ENCODE peak calls at places on chromosomes 6 and 20, in five cellular contexts. T is fibroblast of mammary gland, J is fibroblast of pulmonary artery, U is AG04449, R is body of pancreas. C is an unnamed sample.

GRCh38 chr20:32918296-32918695 is 59.6 kb downstream of the EFCAB8 start:
- DNase-seq in J (no peak), R (no peak), U (no peak), T (no peak), C (no peak)

GRCh38 chr6:112189494-112189893 is 64.9 kb downstream of the LAMA4 start:
- DNase-seq in J (no peak), R (no peak), U (no peak), T (peak), C (peak)

GRCh38 chr20:24956001-24956761 is 7.1 kb downstream of the CST7 start:
- DNase-seq in J (no peak), R (no peak), T (no peak), U (no peak), C (no peak)

GRCh38 chr6:151018035-151018434 is 152.5 kb downstream of the MTHFD1L start:
- DNase-seq in J (no peak), T (peak), U (no peak), R (no peak), C (no peak)

GRCh38 chr6:32970413-32971244 is 2.2 kb downstream of the BRD2 start:
- DNase-seq in J (peak), U (peak), T (peak), R (peak), C (peak)

GRCh38 chr6:118562959-118563358 is 14.9 kb downstream of the PLN start:
- DNase-seq in U (no peak), J (peak), R (no peak), T (peak), C (peak)

GRCh38 chr20:32155017-32155965 is 45.8 kb downstream of the TM9SF4 start:
- DNase-seq in J (peak), U (peak), R (peak), T (peak), C (peak)

GRCh38 chr6:17276766-17277165 is 4.4 kb upstream of the RBM24 start:
- DNase-seq in T (no peak), R (no peak), U (no peak), J (no peak), C (no peak)

GRCh38 chr6:131349199-131349598 is 213.9 kb downstream of the AKAP7 start:
- DNase-seq in T (no peak), J (no peak), R (no peak), U (no peak), C (no peak)

GRCh38 chr6:30480536-30481156 is 8.7 kb upstream of the HLA-E start:
- DNase-seq in J (no peak), U (no peak), R (no peak), T (no peak), C (no peak)

GRCh38 chr6:44342489-44342888 is at the start of gene SPATS1:
- DNase-seq in T (no peak), J (no peak), U (no peak), R (peak), C (no peak)

GRCh38 chr20:11452326-11452725 is 465.4 kb upstream of the BTBD3 start:
- DNase-seq in R (no peak), T (peak), U (no peak), J (peak), C (no peak)

GRCh38 chr20:40331699-40332098 is 357.3 kb downstream of the MAFB start:
- DNase-seq in R (no peak), J (no peak), U (no peak), T (no peak), C (no peak)

GRCh38 chr20:57612436-57612835 is 7.8 kb downstream of the ZBP1 start:
- DNase-seq in R (no peak), U (no peak), T (no peak), J (no peak), C (no peak)

GRCh38 chr6:34120953-34121675 is 24.8 kb downstream of the GRM4 start:
- DNase-seq in U (no peak), J (no peak), T (no peak), R (no peak), C (no peak)

GRCh38 chr6:80543598-80544181 is 437.2 kb downstream of the BCKDHB start:
- DNase-seq in T (peak), U (no peak), J (peak), R (no peak), C (no peak)

GRCh38 chr20:39050555-39050902 is 88.4 kb downstream of the DHX35 start:
- DNase-seq in R (no peak), T (no peak), J (no peak), U (no peak), C (no peak)
- H3K4me3 ChIP-seq in R (no peak), T (peak), J (peak), U (peak), C (peak)

GRCh38 chr6:28734443-28734959 is 189.3 kb downstream of the TRIM27 start:
- DNase-seq in J (no peak), U (no peak), R (no peak), T (no peak), C (no peak)

GRCh38 chr6:28741363-28741762 is 182.4 kb downstream of the TRIM27 start:
- DNase-seq in U (no peak), J (no peak), T (no peak), R (no peak), C (no peak)

GRCh38 chr6:28737750-28738395 is 185.9 kb downstream of the TRIM27 start:
- DNase-seq in T (peak), U (no peak), R (no peak), J (no peak), C (no peak)

GRCh38 chr6:28736121-28736520 is 187.7 kb downstream of the TRIM27 start:
- DNase-seq in R (no peak), T (no peak), J (no peak), U (no peak), C (no peak)

DNA sequence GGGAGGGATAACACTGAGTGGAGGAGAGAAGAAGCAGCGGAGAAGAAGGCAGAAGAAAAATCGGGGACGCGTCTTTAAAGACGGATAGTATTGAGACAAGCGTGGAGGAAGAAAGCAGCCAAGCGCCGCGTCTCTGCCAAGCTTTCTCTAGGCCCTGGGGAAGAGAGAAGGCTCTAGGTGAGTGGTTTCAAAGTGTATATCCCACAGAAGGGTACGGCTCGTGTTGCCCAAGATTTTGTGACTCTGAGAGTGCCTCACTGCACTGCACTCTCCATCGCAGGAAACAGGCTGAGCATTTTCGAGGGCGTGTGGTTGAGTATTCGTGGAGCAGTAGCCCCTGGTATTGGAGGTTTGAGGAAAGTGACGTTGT is 185.4 kb downstream of the TRIM27 start:
- DNase-seq in T (no peak), J (no peak), R (no peak), U (no peak), C (no peak)
- H3K4me3 ChIP-seq in T (no peak), J (no peak), R (no peak), U (no peak), C (no peak)

GRCh38 chr6:10418862-10419748 is 4.2 kb upstream of the TFAP2A start:
- DNase-seq in R (no peak), T (no peak), U (no peak), J (no peak), C (no peak)

GRCh38 chr6:10418361-10418861 is 3.5 kb upstream of the TFAP2A start:
- DNase-seq in U (no peak), R (no peak), J (no peak), T (no peak), C (no peak)

GRCh38 chr6:10420546-10421507 is 6.0 kb upstream of the TFAP2A start:
- DNase-seq in J (no peak), R (no peak), U (no peak), T (no peak), C (no peak)

GRCh38 chr6:10421508-10422281 is 6.8 kb upstream of the TFAP2A start:
- DNase-seq in U (no peak), J (no peak), R (no peak), T (no peak), C (no peak)

GRCh38 chr6:10419749-10420545 is 5.1 kb upstream of the TFAP2A start:
- DNase-seq in U (no peak), R (no peak), J (no peak), T (no peak), C (no peak)
- H3K4me3 ChIP-seq in U (peak), R (no peak), J (no peak), T (no peak), C (peak)

GRCh38 chr6:26553739-26554668 is 15.8 kb downstream of the HMGN4 start:
- DNase-seq in U (peak), R (peak), T (peak), J (peak), C (no peak)

GRCh38 chr6:26556263-26557070 is 18.3 kb downstream of the HMGN4 start:
- DNase-seq in J (peak), T (peak), U (peak), R (no peak), C (no peak)

GRCh38 chr6:26553264-26553738 is 15.1 kb downstream of the HMGN4 start:
- DNase-seq in U (no peak), J (peak), T (peak), R (peak), C (no peak)

GRCh38 chr6:26554669-26555504 is 16.7 kb downstream of the HMGN4 start:
- DNase-seq in U (no peak), J (peak), T (peak), R (no peak), C (no peak)

DNA sequence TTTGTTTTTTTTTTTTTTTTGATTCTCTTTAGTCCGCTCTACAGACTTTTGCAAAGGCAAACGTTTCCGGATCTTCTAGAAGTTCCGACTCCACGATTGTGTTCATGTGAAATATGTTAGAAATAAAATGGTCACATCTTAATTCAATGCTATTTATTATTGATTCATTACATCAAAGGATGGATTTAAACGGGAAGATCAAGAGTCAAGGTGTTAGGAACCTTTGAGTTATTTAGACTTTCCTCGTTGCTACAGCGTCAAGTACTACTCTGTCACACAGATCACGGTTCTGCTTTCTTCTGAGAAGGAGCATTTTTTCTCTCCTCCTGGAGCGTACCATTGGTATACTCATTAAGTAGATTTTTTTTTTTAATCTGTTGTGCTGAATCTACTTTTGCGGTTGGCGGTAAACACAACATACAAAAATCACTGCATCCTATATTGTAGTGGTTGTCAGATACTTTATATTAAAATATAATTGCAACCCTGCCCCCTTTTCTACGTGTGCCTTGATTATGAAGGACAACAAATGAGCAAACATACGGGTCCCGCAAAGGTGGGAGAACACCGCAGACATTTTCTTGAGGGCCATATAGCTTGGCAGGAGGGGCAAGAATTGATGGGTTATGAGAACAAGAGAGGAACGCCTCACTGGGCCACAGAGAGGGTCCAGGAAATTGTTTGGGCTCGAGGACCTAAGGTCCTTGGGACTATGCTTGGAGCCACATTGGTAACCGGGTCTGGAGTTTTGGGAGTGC is 17.5 kb downstream of the HMGN4 start:
- DNase-seq in T (peak), U (no peak), R (no peak), J (no peak), C (no peak)
- H3K4me3 ChIP-seq in T (peak), U (peak), R (no peak), J (peak), C (peak)

GRCh38 chr6:71889366-71889765 is 3.0 kb downstream of the RIMS1 start:
- DNase-seq in J (no peak), R (no peak), T (no peak), U (no peak), C (no peak)

GRCh38 chr6:71888720-71889340 is 2.5 kb downstream of the RIMS1 start:
- DNase-seq in T (no peak), J (no peak), U (no peak), R (no peak), C (no peak)

GRCh38 chr6:71887006-71887743 is 825 bp downstream of the RIMS1 start:
- DNase-seq in T (no peak), J (no peak), R (no peak), U (no peak), C (no peak)

GRCh38 chr6:71886184-71887005 is at the start of gene RIMS1:
- DNase-seq in T (no peak), J (peak), U (no peak), R (peak), C (no peak)

GRCh38 chr6:71887744-71888115 is 1.4 kb downstream of the RIMS1 start:
- DNase-seq in J (no peak), R (no peak), U (no peak), T (no peak), C (no peak)
- H3K4me3 ChIP-seq in J (no peak), R (no peak), U (no peak), T (no peak), C (no peak)

DNA sequence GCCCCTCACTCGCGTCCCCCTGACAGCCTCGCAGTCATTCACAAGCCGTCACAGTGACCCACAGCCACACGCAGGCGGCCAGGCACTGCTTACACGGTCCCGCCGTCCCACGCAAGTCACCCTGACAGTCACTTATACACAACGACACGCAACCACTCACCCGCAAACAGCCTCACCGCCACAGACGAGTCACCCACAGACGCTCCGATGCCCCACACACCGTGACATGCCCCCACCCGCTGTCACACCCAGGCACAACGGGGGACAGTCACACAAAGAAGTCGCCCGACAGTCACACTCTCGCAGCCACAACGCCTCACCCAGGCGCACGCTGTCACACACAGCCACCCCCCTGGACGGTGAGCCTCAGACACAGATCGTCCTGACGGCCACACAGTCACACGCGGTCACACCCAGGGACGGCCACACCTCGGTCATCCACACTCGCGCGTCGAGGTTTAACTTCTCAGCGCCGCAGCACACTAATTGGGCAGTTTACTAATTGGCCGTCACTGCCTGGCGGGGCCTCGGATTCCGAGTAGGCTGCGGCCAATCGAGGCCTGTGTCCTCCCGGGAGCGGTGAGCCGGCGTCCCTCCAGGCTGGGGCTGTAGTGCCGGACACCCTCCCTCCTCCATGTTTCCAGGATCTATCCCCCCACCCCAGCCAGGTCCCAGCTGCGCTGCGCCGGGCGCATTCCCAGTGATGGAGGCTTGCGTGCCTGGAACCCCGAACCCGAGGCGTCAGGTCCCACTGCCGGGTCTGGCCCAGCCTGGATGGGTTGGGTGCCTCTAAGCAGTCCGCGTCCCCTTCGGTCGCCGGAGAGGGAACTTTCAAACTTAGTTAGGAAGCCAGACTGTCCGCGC is 789 bp downstream of the TOX2 start:
- DNase-seq in J (peak), R (no peak), U (no peak), T (peak), C (no peak)
- H3K4me3 ChIP-seq in J (peak), R (no peak), U (peak), T (peak), C (peak)

DNA sequence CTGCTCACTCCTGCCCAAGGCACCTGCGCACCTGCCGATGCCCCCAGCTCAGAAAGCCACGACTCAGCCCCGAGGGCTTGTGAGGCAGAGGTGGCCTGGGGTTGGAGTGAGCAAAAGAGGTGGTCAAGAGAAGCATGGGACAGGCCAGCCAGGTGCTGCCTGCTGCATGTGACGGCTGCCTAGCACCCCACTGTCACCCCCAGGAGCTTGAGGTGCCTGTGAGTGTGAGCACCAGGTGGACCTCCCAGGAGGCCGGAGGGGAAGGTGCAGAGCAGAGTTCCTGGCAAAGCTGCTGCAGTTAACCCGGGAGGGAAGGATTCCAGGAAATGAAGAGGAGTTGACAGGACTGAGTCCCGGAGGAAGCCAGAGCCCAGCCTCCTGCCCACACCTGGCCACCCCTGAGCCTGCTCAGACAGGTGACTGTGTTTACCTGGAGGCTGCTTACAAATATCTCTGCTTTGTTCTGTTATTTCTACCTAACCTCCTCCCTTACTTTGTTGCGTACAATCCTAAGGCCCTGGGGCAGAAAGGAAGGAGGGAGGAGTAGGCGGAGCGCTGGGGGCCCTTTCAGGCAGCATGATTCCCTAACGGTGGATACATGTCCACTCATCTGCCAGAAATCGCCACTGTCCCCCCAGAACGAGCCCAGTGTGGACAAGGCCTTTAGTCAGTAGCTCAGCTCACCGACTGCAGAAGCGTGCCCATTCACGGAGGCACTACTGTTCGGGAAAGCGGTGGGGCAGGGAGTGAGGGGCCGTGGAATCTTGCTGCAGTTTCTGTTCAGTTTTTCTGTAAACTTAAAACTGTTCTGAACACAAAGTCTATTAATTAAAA is 87.5 kb upstream of the MPC1 start:
- DNase-seq in U (no peak), J (no peak), T (no peak), R (no peak), C (no peak)
- H3K4me3 ChIP-seq in U (no peak), J (no peak), T (no peak), R (no peak), C (no peak)

GRCh38 chr6:53246924-53247323 is 98.3 kb upstream of the GCM1 start:
- DNase-seq in J (no peak), T (no peak), R (no peak), U (no peak), C (no peak)

GRCh38 chr6:53240763-53241162 is 92.1 kb upstream of the GCM1 start:
- DNase-seq in T (no peak), J (no peak), U (no peak), R (no peak), C (no peak)

GRCh38 chr6:53244532-53244931 is 95.9 kb upstream of the GCM1 start:
- DNase-seq in R (no peak), U (no peak), T (no peak), J (no peak), C (no peak)

GRCh38 chr6:53241936-53242335 is 93.3 kb upstream of the GCM1 start:
- DNase-seq in J (no peak), U (no peak), T (no peak), R (no peak), C (no peak)

GRCh38 chr6:53244958-53245357 is 96.3 kb upstream of the GCM1 start:
- DNase-seq in U (no peak), J (no peak), T (no peak), R (no peak), C (no peak)
- H3K4me3 ChIP-seq in U (no peak), J (no peak), T (no peak), R (no peak), C (no peak)

C was measured in epithelial cell of proximal tubule.